ENCODE peak calls at places on chromosomes 2 and 18, in eight cellular contexts. One of them, this sample, is unnamed. For H3K4me1, the result is how much of the 10 kb centered on the place peaks cover.

GRCh38 chr2:196566969-196567666 is 72.4 kb upstream of the CCDC150 start:
- DNase-seq in K562: no peak
- DNase-seq in IMR-90: peak
- DNase-seq in neuronal stem cell: no peak
- DNase-seq in OCI-LY7: no peak
- DNase-seq in endothelial cell of umbilical vein: no peak
- DNase-seq in PC-3: no peak
- DNase-seq in fibroblast of lung: no peak
- DNase-seq in this sample: no peak

GRCh38 chr2:176562359-176563043 is 293.3 kb downstream of the MTX2 start:
- DNase-seq in IMR-90: peak
- DNase-seq in PC-3: peak
- DNase-seq in fibroblast of lung: peak
- DNase-seq in neuronal stem cell: no peak
- DNase-seq in endothelial cell of umbilical vein: peak
- DNase-seq in OCI-LY7: no peak
- DNase-seq in K562: no peak
- DNase-seq in this sample: no peak

GRCh38 chr2:231321556-231322334 is 73.8 kb upstream of the B3GNT7 start:
- DNase-seq in neuronal stem cell: no peak
- DNase-seq in PC-3: no peak
- DNase-seq in fibroblast of lung: no peak
- DNase-seq in endothelial cell of umbilical vein: no peak
- DNase-seq in K562: no peak
- DNase-seq in OCI-LY7: no peak
- DNase-seq in IMR-90: no peak
- DNase-seq in this sample: no peak

GRCh38 chr2:9656270-9656766 is 25.5 kb upstream of the YWHAQ start:
- DNase-seq in PC-3: peak
- DNase-seq in fibroblast of lung: peak
- DNase-seq in K562: peak
- DNase-seq in IMR-90: peak
- DNase-seq in OCI-LY7: no peak
- DNase-seq in endothelial cell of umbilical vein: peak
- DNase-seq in neuronal stem cell: no peak
- DNase-seq in this sample: no peak

GRCh38 chr2:17401096-17401495 is 117.1 kb downstream of the RAD51AP2 start:
- DNase-seq in PC-3: no peak
- DNase-seq in OCI-LY7: no peak
- DNase-seq in fibroblast of lung: no peak
- DNase-seq in IMR-90: no peak
- DNase-seq in neuronal stem cell: no peak
- DNase-seq in endothelial cell of umbilical vein: no peak
- DNase-seq in K562: no peak
- DNase-seq in this sample: no peak

GRCh38 chr2:191289049-191289448 is 43.8 kb downstream of the MYO1B start:
- DNase-seq in IMR-90: no peak
- DNase-seq in OCI-LY7: no peak
- DNase-seq in K562: no peak
- DNase-seq in PC-3: no peak
- DNase-seq in fibroblast of lung: no peak
- DNase-seq in endothelial cell of umbilical vein: no peak
- DNase-seq in neuronal stem cell: no peak
- DNase-seq in this sample: no peak

GRCh38 chr2:238158807-238159539 is at the start of gene ERFE:
- DNase-seq in PC-3: peak
- DNase-seq in IMR-90: peak
- DNase-seq in fibroblast of lung: peak
- DNase-seq in K562: peak
- DNase-seq in neuronal stem cell: peak
- DNase-seq in OCI-LY7: peak
- DNase-seq in endothelial cell of umbilical vein: no peak
- DNase-seq in this sample: peak

GRCh38 chr2:39424951-39425350 is 12.1 kb downstream of the MAP4K3 start:
- DNase-seq in endothelial cell of umbilical vein: no peak
- DNase-seq in K562: no peak
- DNase-seq in fibroblast of lung: no peak
- DNase-seq in OCI-LY7: no peak
- DNase-seq in neuronal stem cell: no peak
- DNase-seq in PC-3: no peak
- DNase-seq in IMR-90: peak
- DNase-seq in this sample: no peak

GRCh38 chr2:161746891-161747535 is 122.8 kb downstream of the SLC4A10 start:
- DNase-seq in IMR-90: no peak
- DNase-seq in neuronal stem cell: no peak
- DNase-seq in PC-3: no peak
- DNase-seq in fibroblast of lung: no peak
- DNase-seq in OCI-LY7: no peak
- DNase-seq in K562: no peak
- DNase-seq in endothelial cell of umbilical vein: no peak
- DNase-seq in this sample: no peak

GRCh38 chr2:104539649-104540048 is 314.3 kb upstream of the POU3F3 start:
- DNase-seq in IMR-90: no peak
- DNase-seq in neuronal stem cell: no peak
- DNase-seq in K562: no peak
- DNase-seq in OCI-LY7: no peak
- DNase-seq in PC-3: no peak
- DNase-seq in endothelial cell of umbilical vein: no peak
- DNase-seq in fibroblast of lung: no peak
- DNase-seq in this sample: no peak

GRCh38 chr18:39051013-39051412 is 1485.4 kb upstream of the CELF4 start:
- DNase-seq in neuronal stem cell: no peak
- DNase-seq in fibroblast of lung: peak
- DNase-seq in OCI-LY7: no peak
- DNase-seq in K562: no peak
- DNase-seq in endothelial cell of umbilical vein: no peak
- DNase-seq in IMR-90: no peak
- DNase-seq in PC-3: no peak
- DNase-seq in this sample: no peak

GRCh38 chr2:196113061-196113974 is 44.7 kb upstream of the DNAH7 start:
- DNase-seq in endothelial cell of umbilical vein: no peak
- DNase-seq in PC-3: no peak
- DNase-seq in IMR-90: peak
- DNase-seq in K562: no peak
- DNase-seq in OCI-LY7: no peak
- DNase-seq in fibroblast of lung: peak
- DNase-seq in neuronal stem cell: peak
- DNase-seq in this sample: no peak

GRCh38 chr2:171923206-171923605 is 945 bp downstream of the HAT1 start:
- DNase-seq in endothelial cell of umbilical vein: peak
- DNase-seq in OCI-LY7: peak
- DNase-seq in K562: peak
- DNase-seq in PC-3: peak
- DNase-seq in fibroblast of lung: peak
- DNase-seq in IMR-90: peak
- DNase-seq in neuronal stem cell: no peak
- DNase-seq in this sample: peak

GRCh38 chr2:71347517-71347916 is 15.9 kb downstream of the ZNF638 start:
- DNase-seq in K562: no peak
- DNase-seq in endothelial cell of umbilical vein: peak
- DNase-seq in IMR-90: peak
- DNase-seq in fibroblast of lung: peak
- DNase-seq in OCI-LY7: peak
- DNase-seq in neuronal stem cell: no peak
- DNase-seq in PC-3: peak
- DNase-seq in this sample: peak

GRCh38 chr18:26888259-26888658 is 22.8 kb upstream of the AQP4 start:
- DNase-seq in endothelial cell of umbilical vein: no peak
- DNase-seq in fibroblast of lung: no peak
- DNase-seq in IMR-90: no peak
- DNase-seq in OCI-LY7: no peak
- DNase-seq in K562: no peak
- DNase-seq in neuronal stem cell: no peak
- DNase-seq in PC-3: no peak
- DNase-seq in this sample: no peak

GRCh38 chr2:172328103-172328835 is 99.1 kb upstream of the ITGA6 start:
- DNase-seq in OCI-LY7: no peak
- DNase-seq in PC-3: no peak
- DNase-seq in K562: no peak
- DNase-seq in IMR-90: peak
- DNase-seq in neuronal stem cell: no peak
- DNase-seq in endothelial cell of umbilical vein: no peak
- DNase-seq in fibroblast of lung: peak
- DNase-seq in this sample: no peak

GRCh38 chr2:236177967-236178909 is 10.1 kb upstream of the GBX2 start:
- DNase-seq in K562: peak
- DNase-seq in neuronal stem cell: peak
- DNase-seq in PC-3: peak
- DNase-seq in OCI-LY7: no peak
- DNase-seq in fibroblast of lung: peak
- DNase-seq in endothelial cell of umbilical vein: peak
- DNase-seq in IMR-90: peak
- DNase-seq in this sample: peak

GRCh38 chr18:76495435-76496199 is 575 bp upstream of the ZNF516 start:
- DNase-seq in neuronal stem cell: peak
- DNase-seq in endothelial cell of umbilical vein: no peak
- DNase-seq in K562: no peak
- DNase-seq in PC-3: no peak
- DNase-seq in IMR-90: peak
- DNase-seq in OCI-LY7: peak
- DNase-seq in fibroblast of lung: peak
- DNase-seq in this sample: peak

GRCh38 chr2:98823196-98824166 is 92.5 kb upstream of the MGAT4A start:
- DNase-seq in IMR-90: no peak
- DNase-seq in K562: no peak
- DNase-seq in OCI-LY7: no peak
- DNase-seq in neuronal stem cell: no peak
- DNase-seq in fibroblast of lung: no peak
- DNase-seq in endothelial cell of umbilical vein: no peak
- DNase-seq in PC-3: no peak
- DNase-seq in this sample: no peak

GRCh38 chr18:73153271-73153670 is 285.5 kb upstream of the NETO1 start:
- DNase-seq in fibroblast of lung: peak
- DNase-seq in endothelial cell of umbilical vein: no peak
- DNase-seq in IMR-90: peak
- DNase-seq in neuronal stem cell: no peak
- DNase-seq in OCI-LY7: no peak
- DNase-seq in PC-3: peak
- DNase-seq in K562: no peak
- DNase-seq in this sample: no peak

GRCh38 chr2:53559302-53559967 is 208.2 kb upstream of the CHAC2 start:
- DNase-seq in K562: no peak
- DNase-seq in neuronal stem cell: no peak
- DNase-seq in fibroblast of lung: peak
- DNase-seq in endothelial cell of umbilical vein: no peak
- DNase-seq in IMR-90: no peak
- DNase-seq in PC-3: peak
- DNase-seq in OCI-LY7: no peak
- DNase-seq in this sample: peak

GRCh38 chr2:187500585-187501359 is 52.7 kb upstream of the CALCRL start:
- DNase-seq in OCI-LY7: no peak
- DNase-seq in endothelial cell of umbilical vein: peak
- DNase-seq in K562: peak
- DNase-seq in PC-3: peak
- DNase-seq in neuronal stem cell: no peak
- DNase-seq in IMR-90: peak
- DNase-seq in fibroblast of lung: peak
- DNase-seq in this sample: peak

DNA sequence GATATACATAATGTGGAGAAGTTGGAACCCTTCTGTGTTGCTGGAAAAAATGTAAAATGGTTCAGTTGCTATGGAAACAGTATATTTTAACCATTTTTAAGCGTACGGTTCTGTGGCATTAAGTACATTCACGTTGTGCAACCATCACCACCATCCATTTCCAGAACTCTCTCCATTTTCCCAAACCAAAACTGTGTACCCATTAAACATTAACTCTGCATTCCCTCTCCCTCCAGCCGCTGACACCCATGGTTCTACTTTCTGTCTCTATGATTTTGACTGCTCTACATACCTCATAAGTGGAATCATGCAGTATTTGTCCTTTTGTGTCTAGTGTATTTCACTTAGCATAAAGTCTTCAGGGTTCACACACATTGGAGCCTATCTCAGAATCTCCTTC is 67.3 kb downstream of the LDLRAD4 start:
- DNase-seq in neuronal stem cell: no peak
- DNase-seq in PC-3: no peak
- DNase-seq in IMR-90: no peak
- DNase-seq in K562: no peak
- DNase-seq in fibroblast of lung: no peak
- DNase-seq in OCI-LY7: no peak
- DNase-seq in endothelial cell of umbilical vein: peak
- DNase-seq in this sample: no peak
- H3K4me2 ChIP-seq in neuronal stem cell: no peak
- H3K4me2 ChIP-seq in PC-3: no peak
- H3K4me2 ChIP-seq in IMR-90: no peak
- H3K4me2 ChIP-seq in K562: no peak
- H3K4me2 ChIP-seq in fibroblast of lung: no peak
- H3K4me2 ChIP-seq in OCI-LY7: no peak
- H3K4me2 ChIP-seq in endothelial cell of umbilical vein: no peak
- H3K4me2 ChIP-seq in this sample: no peak

DNA sequence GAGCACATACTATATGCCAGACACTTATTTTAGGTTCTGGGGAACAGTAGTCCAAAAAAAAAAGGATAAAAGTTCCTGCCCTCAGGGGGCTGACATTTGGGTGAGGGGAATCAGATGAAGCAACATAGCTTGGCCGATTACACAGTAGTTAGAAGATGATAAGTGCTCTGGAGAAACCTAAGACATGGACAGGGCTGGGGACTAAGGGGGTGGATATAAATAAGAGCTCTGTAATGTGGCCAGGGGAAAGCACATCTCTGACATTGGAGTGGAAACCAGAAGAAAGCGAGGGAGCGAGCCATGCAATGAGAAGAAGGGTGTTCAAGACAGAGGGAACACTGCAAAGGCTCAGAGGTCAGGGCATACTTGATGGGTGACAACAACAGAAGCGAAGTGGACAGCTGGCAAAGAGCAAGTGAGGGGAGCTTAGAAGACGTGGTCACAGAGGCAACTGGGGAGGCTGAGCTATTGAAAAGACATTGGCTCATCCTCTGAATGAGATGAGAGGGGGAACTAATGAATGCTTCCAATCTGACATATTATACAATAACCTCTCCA is 11.4 kb downstream of the TMEM182 start:
- DNase-seq in fibroblast of lung: no peak
- DNase-seq in PC-3: no peak
- DNase-seq in K562: no peak
- DNase-seq in neuronal stem cell: no peak
- DNase-seq in endothelial cell of umbilical vein: no peak
- DNase-seq in OCI-LY7: no peak
- DNase-seq in IMR-90: no peak
- DNase-seq in this sample: no peak
- H3K27ac ChIP-seq in fibroblast of lung: no peak
- H3K27ac ChIP-seq in PC-3: no peak
- H3K27ac ChIP-seq in K562: no peak
- H3K27ac ChIP-seq in neuronal stem cell: no peak
- H3K27ac ChIP-seq in endothelial cell of umbilical vein: no peak
- H3K27ac ChIP-seq in OCI-LY7: no peak
- H3K27ac ChIP-seq in IMR-90: no peak
- H3K27ac ChIP-seq in this sample: no peak

GRCh38 chr2:217931846-217932560 is 70.8 kb downstream of the TNS1 start:
- DNase-seq in IMR-90: no peak
- DNase-seq in neuronal stem cell: no peak
- DNase-seq in fibroblast of lung: no peak
- DNase-seq in PC-3: no peak
- DNase-seq in endothelial cell of umbilical vein: no peak
- DNase-seq in K562: no peak
- DNase-seq in OCI-LY7: no peak
- DNase-seq in this sample: no peak
- H3K4me1 ChIP-seq in IMR-90: half or more
- H3K4me1 ChIP-seq in neuronal stem cell: under half
- H3K4me1 ChIP-seq in fibroblast of lung: half or more
- H3K4me1 ChIP-seq in PC-3: under half
- H3K4me1 ChIP-seq in endothelial cell of umbilical vein: under half
- H3K4me1 ChIP-seq in K562: under half
- H3K4me1 ChIP-seq in OCI-LY7: under half
- H3K4me1 ChIP-seq in this sample: half or more

GRCh38 chr2:219125225-219125885 is 35.3 kb downstream of the NHEJ1 start:
- DNase-seq in fibroblast of lung: peak
- DNase-seq in endothelial cell of umbilical vein: no peak
- DNase-seq in neuronal stem cell: no peak
- DNase-seq in PC-3: peak
- DNase-seq in K562: peak
- DNase-seq in IMR-90: peak
- DNase-seq in OCI-LY7: no peak
- DNase-seq in this sample: peak
- H3K4me2 ChIP-seq in fibroblast of lung: peak
- H3K4me2 ChIP-seq in endothelial cell of umbilical vein: no peak
- H3K4me2 ChIP-seq in neuronal stem cell: no peak
- H3K4me2 ChIP-seq in PC-3: peak
- H3K4me2 ChIP-seq in K562: peak
- H3K4me2 ChIP-seq in IMR-90: no peak
- H3K4me2 ChIP-seq in OCI-LY7: no peak
- H3K4me2 ChIP-seq in this sample: peak

This sample was measured in hepatocyte.